ENCODE peak calls at places on chromosomes 2 and 18, in six cellular contexts. One of them, this sample, is unnamed. For H3K4me1, the result is how much of the 10 kb centered on the place peaks cover.

GRCh38 chr18:78268226-78268625 is 711.4 kb upstream of the SALL3 start:
- DNase-seq in fibroblast of lung: no peak
- DNase-seq in colonic mucosa: no peak
- DNase-seq in A673: no peak
- DNase-seq in pancreas: no peak
- DNase-seq in aorta: no peak
- DNase-seq in this sample: no peak

GRCh38 chr2:129806317-129806716 is 173.1 kb upstream of the RAB6C start:
- DNase-seq in fibroblast of lung: no peak
- DNase-seq in colonic mucosa: no peak
- DNase-seq in A673: peak
- DNase-seq in pancreas: no peak
- DNase-seq in aorta: no peak
- DNase-seq in this sample: no peak

GRCh38 chr2:176552456-176553135 is 283.4 kb downstream of the MTX2 start:
- DNase-seq in fibroblast of lung: peak
- DNase-seq in colonic mucosa: no peak
- DNase-seq in A673: no peak
- DNase-seq in pancreas: no peak
- DNase-seq in aorta: peak
- DNase-seq in this sample: no peak

GRCh38 chr2:68253211-68254068 is 1.1 kb upstream of the PPP3R1 start:
- DNase-seq in fibroblast of lung: peak
- DNase-seq in colonic mucosa: peak
- DNase-seq in A673: peak
- DNase-seq in pancreas: no peak
- DNase-seq in aorta: no peak
- DNase-seq in this sample: no peak

GRCh38 chr2:237931205-237931721 is 35.6 kb upstream of the UBE2F start:
- DNase-seq in fibroblast of lung: peak
- DNase-seq in colonic mucosa: no peak
- DNase-seq in A673: no peak
- DNase-seq in pancreas: no peak
- DNase-seq in aorta: no peak
- DNase-seq in this sample: no peak

GRCh38 chr2:191257934-191258333 is 12.7 kb downstream of the MYO1B start:
- DNase-seq in fibroblast of lung: no peak
- DNase-seq in colonic mucosa: no peak
- DNase-seq in A673: no peak
- DNase-seq in pancreas: no peak
- DNase-seq in aorta: no peak
- DNase-seq in this sample: no peak

GRCh38 chr18:23134780-23135678 is at the start of gene CABLES1:
- DNase-seq in fibroblast of lung: peak
- DNase-seq in colonic mucosa: peak
- DNase-seq in A673: peak
- DNase-seq in pancreas: peak
- DNase-seq in aorta: peak
- DNase-seq in this sample: peak

GRCh38 chr2:26653207-26654060 is 12.3 kb upstream of the CIB4 start:
- DNase-seq in fibroblast of lung: no peak
- DNase-seq in colonic mucosa: no peak
- DNase-seq in A673: no peak
- DNase-seq in pancreas: no peak
- DNase-seq in aorta: no peak
- DNase-seq in this sample: no peak

GRCh38 chr2:195470622-195471021 is 186.4 kb upstream of the SLC39A10 start:
- DNase-seq in fibroblast of lung: no peak
- DNase-seq in colonic mucosa: no peak
- DNase-seq in A673: no peak
- DNase-seq in pancreas: no peak
- DNase-seq in aorta: no peak
- DNase-seq in this sample: no peak

GRCh38 chr18:56873441-56874140 is 222.4 kb downstream of the WDR7 start:
- DNase-seq in fibroblast of lung: peak
- DNase-seq in colonic mucosa: no peak
- DNase-seq in A673: peak
- DNase-seq in pancreas: no peak
- DNase-seq in aorta: no peak
- DNase-seq in this sample: no peak

GRCh38 chr18:8450013-8450412 is 159.2 kb upstream of the RAB12 start:
- DNase-seq in fibroblast of lung: no peak
- DNase-seq in colonic mucosa: no peak
- DNase-seq in A673: peak
- DNase-seq in pancreas: no peak
- DNase-seq in aorta: no peak
- DNase-seq in this sample: peak

GRCh38 chr18:63762518-63762917 is 12.7 kb upstream of the SERPINB7 start:
- DNase-seq in fibroblast of lung: peak
- DNase-seq in colonic mucosa: no peak
- DNase-seq in A673: no peak
- DNase-seq in pancreas: no peak
- DNase-seq in aorta: no peak
- DNase-seq in this sample: no peak

GRCh38 chr2:218908721-218909619 is 28.3 kb downstream of the WNT10A start:
- DNase-seq in fibroblast of lung: peak
- DNase-seq in colonic mucosa: peak
- DNase-seq in A673: peak
- DNase-seq in pancreas: peak
- DNase-seq in aorta: peak
- DNase-seq in this sample: peak

GRCh38 chr2:20282916-20283592 is 58.1 kb upstream of the SDC1 start:
- DNase-seq in fibroblast of lung: peak
- DNase-seq in colonic mucosa: no peak
- DNase-seq in A673: peak
- DNase-seq in pancreas: peak
- DNase-seq in aorta: peak
- DNase-seq in this sample: peak

GRCh38 chr2:216860738-216861137 is 874 bp upstream of the TNP1 start:
- DNase-seq in fibroblast of lung: peak
- DNase-seq in colonic mucosa: no peak
- DNase-seq in A673: no peak
- DNase-seq in pancreas: no peak
- DNase-seq in aorta: no peak
- DNase-seq in this sample: no peak

GRCh38 chr2:40751981-40752380 is 300.1 kb upstream of the SLC8A1 start:
- DNase-seq in fibroblast of lung: no peak
- DNase-seq in colonic mucosa: no peak
- DNase-seq in A673: no peak
- DNase-seq in pancreas: no peak
- DNase-seq in aorta: no peak
- DNase-seq in this sample: no peak

GRCh38 chr2:587371-587960 is 89.7 kb downstream of the TMEM18 start:
- DNase-seq in fibroblast of lung: no peak
- DNase-seq in colonic mucosa: no peak
- DNase-seq in A673: no peak
- DNase-seq in pancreas: no peak
- DNase-seq in aorta: no peak
- DNase-seq in this sample: no peak

GRCh38 chr18:39326772-39327171 is 1761.2 kb upstream of the CELF4 start:
- DNase-seq in fibroblast of lung: no peak
- DNase-seq in colonic mucosa: no peak
- DNase-seq in A673: no peak
- DNase-seq in pancreas: no peak
- DNase-seq in aorta: no peak
- DNase-seq in this sample: no peak

GRCh38 chr2:54942373-54942772 is 107.9 kb downstream of the RTN4 start:
- DNase-seq in fibroblast of lung: no peak
- DNase-seq in colonic mucosa: no peak
- DNase-seq in A673: no peak
- DNase-seq in pancreas: no peak
- DNase-seq in aorta: no peak
- DNase-seq in this sample: no peak

GRCh38 chr18:24609249-24609648 is 148.8 kb downstream of the HRH4 start:
- DNase-seq in fibroblast of lung: no peak
- DNase-seq in colonic mucosa: no peak
- DNase-seq in A673: no peak
- DNase-seq in pancreas: no peak
- DNase-seq in aorta: no peak
- DNase-seq in this sample: peak

GRCh38 chr2:211469660-211470059 is 913.3 kb downstream of the CPS1 start:
- DNase-seq in fibroblast of lung: no peak
- DNase-seq in colonic mucosa: no peak
- DNase-seq in A673: no peak
- DNase-seq in pancreas: no peak
- DNase-seq in aorta: no peak
- DNase-seq in this sample: no peak

GRCh38 chr2:37080674-37081073 is 3.5 kb downstream of the HEATR5B start:
- DNase-seq in fibroblast of lung: no peak
- DNase-seq in colonic mucosa: no peak
- DNase-seq in A673: no peak
- DNase-seq in pancreas: no peak
- DNase-seq in aorta: no peak
- DNase-seq in this sample: no peak

GRCh38 chr2:237073552-237073951 is 12.1 kb upstream of the COPS8 start:
- DNase-seq in fibroblast of lung: peak
- DNase-seq in colonic mucosa: no peak
- DNase-seq in A673: no peak
- DNase-seq in pancreas: no peak
- DNase-seq in aorta: no peak
- DNase-seq in this sample: no peak

GRCh38 chr2:126661702-126662465 is 5.9 kb downstream of the GYPC start:
- DNase-seq in fibroblast of lung: no peak
- DNase-seq in colonic mucosa: no peak
- DNase-seq in A673: no peak
- DNase-seq in pancreas: no peak
- DNase-seq in aorta: no peak
- DNase-seq in this sample: no peak

GRCh38 chr18:43587538-43588153 is 310.4 kb upstream of the SYT4 start:
- DNase-seq in fibroblast of lung: peak
- DNase-seq in colonic mucosa: no peak
- DNase-seq in A673: peak
- DNase-seq in pancreas: no peak
- DNase-seq in aorta: no peak
- DNase-seq in this sample: peak

GRCh38 chr2:166240387-166241313 is 112.8 kb upstream of the SCN1A start:
- DNase-seq in fibroblast of lung: peak
- DNase-seq in colonic mucosa: no peak
- DNase-seq in A673: no peak
- DNase-seq in pancreas: no peak
- DNase-seq in aorta: no peak
- DNase-seq in this sample: no peak

GRCh38 chr2:12544221-12544558 is 172.5 kb upstream of the TRIB2 start:
- DNase-seq in fibroblast of lung: no peak
- DNase-seq in colonic mucosa: no peak
- DNase-seq in A673: no peak
- DNase-seq in pancreas: no peak
- DNase-seq in aorta: no peak
- DNase-seq in this sample: no peak

GRCh38 chr2:19187323-19188020 is 171.0 kb downstream of the OSR1 start:
- DNase-seq in fibroblast of lung: peak
- DNase-seq in colonic mucosa: no peak
- DNase-seq in A673: no peak
- DNase-seq in pancreas: no peak
- DNase-seq in aorta: no peak
- DNase-seq in this sample: no peak

DNA sequence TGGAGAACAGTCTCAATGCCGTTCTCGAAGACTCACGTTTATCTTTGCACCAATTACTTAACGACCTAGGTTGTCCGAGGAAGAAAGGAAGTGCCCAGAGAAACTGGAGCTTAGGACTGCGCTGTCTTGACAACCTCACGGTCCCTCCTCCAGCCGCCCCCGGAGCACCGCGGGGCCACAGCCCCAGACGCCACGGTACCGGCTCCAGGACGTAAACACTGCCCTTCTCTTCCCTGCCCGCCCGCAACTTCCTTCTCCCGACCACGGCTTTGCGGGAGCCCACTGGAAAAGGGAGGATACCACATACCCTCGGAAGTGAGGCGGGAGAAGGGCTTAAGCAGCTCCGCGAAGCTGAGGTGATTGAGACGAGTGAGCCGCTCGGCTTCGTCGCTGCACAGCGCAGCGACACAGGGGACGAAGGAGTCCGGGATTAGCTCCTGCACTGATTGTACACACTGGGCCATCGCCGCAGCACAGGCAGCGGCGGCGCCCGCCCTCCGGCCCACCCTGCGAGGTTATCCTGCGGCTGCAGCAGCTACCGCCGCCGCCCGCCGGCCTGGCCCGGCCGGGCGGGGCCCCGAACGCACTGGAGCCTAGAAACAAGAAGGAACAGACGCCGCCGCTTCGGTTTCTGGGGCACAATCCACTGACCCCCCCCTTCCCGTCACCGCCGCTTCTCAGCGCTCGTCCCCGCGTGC is 478 bp downstream of the TRAPPC8 start:
- DNase-seq in fibroblast of lung: peak
- DNase-seq in colonic mucosa: peak
- DNase-seq in A673: no peak
- DNase-seq in pancreas: no peak
- DNase-seq in aorta: peak
- DNase-seq in this sample: peak
- H3K4me1 ChIP-seq in fibroblast of lung: under half
- H3K4me1 ChIP-seq in colonic mucosa: under half
- H3K4me1 ChIP-seq in A673: under half
- H3K4me1 ChIP-seq in pancreas: under half
- H3K4me1 ChIP-seq in aorta: under half
- H3K4me1 ChIP-seq in this sample: under half

DNA sequence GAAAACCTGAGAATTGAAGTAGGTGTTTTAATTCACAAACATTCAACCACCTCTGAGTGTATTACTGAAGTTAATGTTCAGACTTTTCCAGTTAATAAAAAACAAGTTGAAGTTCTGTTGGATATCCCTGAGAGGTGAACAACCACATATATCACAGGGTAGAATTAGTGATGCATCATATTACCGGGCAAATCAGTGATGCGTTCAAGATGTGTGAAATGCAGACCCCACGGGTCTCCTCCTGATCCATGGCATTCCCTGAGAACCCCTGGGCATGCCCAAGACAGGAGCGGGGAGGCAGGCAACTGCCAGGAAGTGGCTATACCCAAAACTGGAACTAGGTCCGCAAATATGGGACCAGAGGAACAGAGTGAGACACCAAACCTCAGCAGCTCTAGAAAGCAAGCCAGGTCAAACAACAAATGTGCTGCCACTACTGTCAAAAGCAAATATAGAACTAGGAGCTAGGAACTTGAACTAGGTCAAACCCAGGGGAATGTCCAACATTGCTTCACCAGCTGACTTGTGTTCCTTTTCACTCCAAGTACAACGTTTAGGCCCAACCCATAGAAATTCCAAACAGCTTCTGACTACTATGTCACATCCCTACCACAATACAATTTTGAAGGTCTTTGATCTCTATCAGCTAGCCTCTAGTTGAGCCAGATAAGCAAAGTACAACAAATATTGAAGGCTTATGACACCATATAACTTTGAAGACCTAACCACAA is 20.2 kb downstream of the PSTPIP2 start:
- DNase-seq in fibroblast of lung: peak
- DNase-seq in colonic mucosa: no peak
- DNase-seq in A673: no peak
- DNase-seq in pancreas: peak
- DNase-seq in aorta: no peak
- DNase-seq in this sample: no peak
- H3K27ac ChIP-seq in fibroblast of lung: no peak
- H3K27ac ChIP-seq in colonic mucosa: no peak
- H3K27ac ChIP-seq in A673: no peak
- H3K27ac ChIP-seq in pancreas: peak
- H3K27ac ChIP-seq in aorta: no peak
- H3K27ac ChIP-seq in this sample: no peak

GRCh38 chr2:240777416-240778212 is 42.4 kb downstream of the KIF1A start:
- DNase-seq in fibroblast of lung: no peak
- DNase-seq in colonic mucosa: no peak
- DNase-seq in A673: no peak
- DNase-seq in pancreas: no peak
- DNase-seq in aorta: no peak
- DNase-seq in this sample: no peak
- H3K4me3 ChIP-seq in fibroblast of lung: no peak
- H3K4me3 ChIP-seq in colonic mucosa: no peak
- H3K4me3 ChIP-seq in A673: no peak
- H3K4me3 ChIP-seq in pancreas: no peak
- H3K4me3 ChIP-seq in aorta: no peak
- H3K4me3 ChIP-seq in this sample: no peak

GRCh38 chr2:101115664-101116063 is 35.5 kb downstream of the TBC1D8 start:
- DNase-seq in fibroblast of lung: no peak
- DNase-seq in colonic mucosa: no peak
- DNase-seq in A673: no peak
- DNase-seq in pancreas: no peak
- DNase-seq in aorta: no peak
- DNase-seq in this sample: no peak
- H3K4me1 ChIP-seq in fibroblast of lung: under half
- H3K4me1 ChIP-seq in colonic mucosa: under half
- H3K4me1 ChIP-seq in A673: under half
- H3K4me1 ChIP-seq in pancreas: half or more
- H3K4me1 ChIP-seq in aorta: under half
- H3K4me1 ChIP-seq in this sample: under half